ENCODE peak calls at places on chromosomes 7 and 10, in five cellular contexts. X is adrenal gland, S is ovary, V is heart right ventricle, R is lung. B is an unnamed sample.

GRCh38 chr10:116451956-116452720 is 24.5 kb downstream of the PNLIPRP3 start:
- DNase-seq in X (no peak), V (no peak), R (no peak), S (no peak), B (no peak)

GRCh38 chr10:17454181-17454800 is at the start of gene ST8SIA6:
- DNase-seq in X (peak; percentile 53), R (no peak), S (no peak), V (peak; percentile 34), B (peak; percentile 42)

GRCh38 chr7:20598479-20599419 is 16.7 kb upstream of the ABCB5 start:
- DNase-seq in X (no peak), R (no peak), S (no peak), V (no peak), B (no peak)

GRCh38 chr10:68154211-68154497 is 44.9 kb downstream of the MYPN start:
- DNase-seq in V (peak; percentile 49), S (peak; percentile 77), R (no peak), X (peak; percentile 80), B (peak; percentile 56)

GRCh38 chr7:105906690-105907089 is 30.3 kb upstream of the ATXN7L1 start:
- DNase-seq in R (no peak), V (peak; percentile 6), X (no peak), S (peak; percentile 41), B (no peak)

GRCh38 chr10:132524443-132525285 is 12.9 kb upstream of the INPP5A start:
- DNase-seq in V (peak; percentile 2), R (no peak), S (no peak), X (peak; percentile 12), B (peak; percentile 41)

GRCh38 chr7:123725586-123726171 is 23.1 kb downstream of the WASL start:
- DNase-seq in R (no peak), S (no peak), V (no peak), X (no peak), B (no peak)

GRCh38 chr10:126224967-126225671 is 163.2 kb downstream of the ADAM12 start:
- DNase-seq in V (no peak), S (no peak), R (no peak), X (no peak), B (no peak)

GRCh38 chr10:87752571-87752970 is 65.5 kb downstream of the ATAD1 start:
- DNase-seq in R (no peak), V (no peak), S (no peak), X (no peak), B (no peak)

GRCh38 chr10:116761883-116762282 is 19.5 kb upstream of the HSPA12A start:
- DNase-seq in R (no peak), S (no peak), V (no peak), X (no peak), B (peak; percentile 12)

GRCh38 chr7:104982773-104983619 is 31.0 kb upstream of the KMT2E start:
- DNase-seq in V (no peak), R (no peak), S (no peak), X (no peak), B (no peak)

GRCh38 chr10:44801383-44802327 is 109.5 kb upstream of the TMEM72 start:
- DNase-seq in R (peak; percentile 93), S (peak; percentile 66), X (peak; percentile 90), V (peak; percentile 91), B (peak; percentile 61)

GRCh38 chr10:25304606-25305005 is 129.8 kb downstream of the GPR158 start:
- DNase-seq in V (no peak), S (no peak), X (no peak), R (no peak), B (no peak)

GRCh38 chr10:64762861-64763260 is 1241.7 kb downstream of the REEP3 start:
- DNase-seq in V (no peak), R (no peak), X (no peak), S (no peak), B (no peak)

GRCh38 chr10:12279281-12279680 is 70.1 kb upstream of the CAMK1D start:
- DNase-seq in S (no peak), V (no peak), X (no peak), R (peak; percentile 48), B (no peak)

GRCh38 chr10:87760195-87760905 is 57.7 kb downstream of the ATAD1 start:
- DNase-seq in S (no peak), X (no peak), R (no peak), V (no peak), B (no peak)

GRCh38 chr10:3222068-3222467 is 49.5 kb upstream of the PITRM1 start:
- DNase-seq in R (no peak), X (no peak), V (no peak), S (no peak), B (no peak)

GRCh38 chr7:153381275-153382119 is 621.9 kb downstream of the ACTR3B start:
- DNase-seq in V (no peak), R (no peak), X (peak; percentile 38), S (no peak), B (peak; percentile 51)

GRCh38 chr7:151187409-151188251 is 580 bp upstream of the ASB10 start:
- DNase-seq in V (peak; percentile 62), R (no peak), S (no peak), X (no peak), B (peak; percentile 86)

GRCh38 chr7:151185762-151186639 is 1.0 kb downstream of the ASB10 start:
- DNase-seq in V (no peak), X (no peak), R (no peak), S (no peak), B (no peak)

GRCh38 chr7:151189038-151189437 is 2.0 kb upstream of the ASB10 start:
- DNase-seq in R (no peak), S (no peak), V (no peak), X (no peak), B (no peak)

GRCh38 chr7:151188252-151188542 is 1.1 kb upstream of the ASB10 start:
- DNase-seq in V (no peak), X (no peak), R (no peak), S (no peak), B (no peak)

GRCh38 chr7:151186640-151187408 is at the start of gene ASB10:
- DNase-seq in V (peak; percentile 51), R (no peak), S (no peak), X (no peak), B (peak; percentile 54)
- H3K27me3 ChIP-seq in V (no peaks in the 10 kb centered on the region), R (no peaks in the 10 kb centered on the region), S (no peaks in the 10 kb centered on the region), X (no peaks in the 10 kb centered on the region), B (no peaks in the 10 kb centered on the region)

GRCh38 chr10:118734477-118734876 is 20.3 kb downstream of the CACUL1 start:
- DNase-seq in X (no peak), R (no peak), V (no peak), S (no peak), B (no peak)

GRCh38 chr10:118732253-118733194 is 22.2 kb downstream of the CACUL1 start:
- DNase-seq in X (no peak), S (no peak), V (no peak), R (no peak), B (no peak)

GRCh38 chr10:118729200-118729599 is 25.6 kb downstream of the CACUL1 start:
- DNase-seq in S (no peak), V (no peak), X (no peak), R (no peak), B (no peak)

GRCh38 chr10:118729641-118730258 is 25.0 kb downstream of the CACUL1 start:
- DNase-seq in V (no peak), S (no peak), R (no peak), X (no peak), B (no peak)

DNA sequence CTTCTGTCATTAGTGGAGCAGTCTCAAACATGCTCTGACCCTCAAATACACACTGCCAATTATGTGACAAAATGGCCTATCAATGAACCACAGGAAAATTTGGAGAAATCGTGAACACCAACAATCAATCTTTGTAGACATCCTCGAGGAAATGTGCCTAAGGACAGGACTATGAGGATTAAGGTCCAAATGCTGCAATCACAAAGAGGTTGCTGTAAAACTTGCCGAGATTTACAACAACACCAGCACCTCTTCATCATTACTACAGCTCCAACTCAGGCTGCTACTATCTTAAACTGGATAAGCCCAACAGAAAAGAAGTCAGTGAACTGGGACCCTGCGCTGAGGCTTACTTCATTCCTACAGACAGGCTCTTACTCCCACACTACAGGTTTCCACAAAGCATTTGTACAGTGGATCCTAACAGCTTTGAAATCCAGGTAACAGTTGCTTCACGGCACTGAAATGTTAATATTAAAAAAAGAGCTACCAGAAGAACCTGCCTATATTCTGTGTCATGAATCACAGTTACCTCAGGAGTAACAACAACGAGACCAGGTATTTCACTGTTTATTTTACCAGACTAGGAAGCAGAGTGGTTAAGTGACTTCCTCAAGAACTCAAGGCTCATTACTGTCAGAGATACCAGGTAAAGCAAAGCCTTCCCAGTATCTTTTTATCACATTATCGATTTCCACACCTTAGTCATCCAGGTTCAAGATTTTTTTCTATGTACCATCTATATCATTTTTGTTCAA is 23.9 kb downstream of the CACUL1 start:
- DNase-seq in R (no peak), V (no peak), X (no peak), S (no peak), B (no peak)
- H3K4me1 ChIP-seq in R (no peaks in the 10 kb centered on the region), V (peaks cover 79% of the 10 kb centered on the region), X (peaks cover 83% of the 10 kb centered on the region), S (peaks cover 14% of the 10 kb centered on the region), B (peaks cover 91% of the 10 kb centered on the region)

GRCh38 chr7:31758770-31759169 is 71.8 kb downstream of the PPP1R17 start:
- DNase-seq in V (no peak), S (no peak), X (no peak), R (no peak), B (no peak)

GRCh38 chr7:31763548-31763947 is 76.5 kb downstream of the PPP1R17 start:
- DNase-seq in X (no peak), S (no peak), V (no peak), R (no peak), B (no peak)

GRCh38 chr7:31764457-31764856 is 77.4 kb downstream of the PPP1R17 start:
- DNase-seq in V (no peak), X (no peak), S (no peak), R (no peak), B (no peak)

GRCh38 chr7:31761646-31762045 is 74.6 kb downstream of the PPP1R17 start:
- DNase-seq in R (no peak), S (peak; percentile 11), V (peak; percentile 36), X (no peak), B (peak; percentile 24)
- H3K27me3 ChIP-seq in R (no peaks in the 10 kb centered on the region), S (no peaks in the 10 kb centered on the region), V (no peaks in the 10 kb centered on the region), X (no peaks in the 10 kb centered on the region), B (no peaks in the 10 kb centered on the region)

DNA sequence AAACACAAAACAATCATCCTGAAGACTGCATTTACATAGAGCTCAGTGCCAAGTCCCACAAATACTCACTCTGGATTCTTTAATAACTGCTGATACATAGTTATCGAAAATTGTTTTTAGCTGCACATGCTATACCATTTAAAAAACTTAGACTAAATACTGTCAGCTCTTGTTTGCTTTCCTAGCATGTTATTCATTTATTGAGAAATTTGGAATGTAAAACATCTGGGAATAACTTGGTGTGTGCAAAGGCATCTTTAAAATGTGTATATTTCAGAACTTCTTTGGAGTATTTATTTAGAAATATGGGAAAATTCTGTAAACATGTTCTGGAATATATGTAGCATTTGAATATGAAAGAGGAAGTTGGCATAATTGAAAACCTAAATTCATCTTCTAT is 119.6 kb downstream of the ARID5B start:
- DNase-seq in R (no peak), S (no peak), V (no peak), X (no peak), B (no peak)
- H3K4me1 ChIP-seq in R (no peaks in the 10 kb centered on the region), S (peaks cover 8% of the 10 kb centered on the region), V (peaks cover 76% of the 10 kb centered on the region), X (peaks cover 43% of the 10 kb centered on the region), B (peaks cover 47% of the 10 kb centered on the region)

GRCh38 chr7:140213684-140214074 is 36.9 kb upstream of the KDM7A start:
- DNase-seq in S (no peak), R (no peak), V (no peak), X (no peak), B (no peak)

GRCh38 chr7:140206963-140207362 is 30.2 kb upstream of the KDM7A start:
- DNase-seq in V (no peak), S (no peak), R (no peak), X (no peak), B (no peak)

GRCh38 chr7:140211698-140212097 is 34.9 kb upstream of the KDM7A start:
- DNase-seq in V (no peak), S (no peak), R (no peak), X (no peak), B (no peak)

GRCh38 chr7:140212100-140212881 is 35.5 kb upstream of the KDM7A start:
- DNase-seq in V (no peak), R (no peak), S (no peak), X (no peak), B (no peak)

GRCh38 chr7:140209866-140210609 is 33.3 kb upstream of the KDM7A start:
- DNase-seq in V (no peak), R (peak; percentile 33), S (no peak), X (no peak), B (no peak)
- H3K27me3 ChIP-seq in V (no peaks in the 10 kb centered on the region), R (no peaks in the 10 kb centered on the region), S (no peaks in the 10 kb centered on the region), X (no peaks in the 10 kb centered on the region), B (no peaks in the 10 kb centered on the region)

B was measured in psoas muscle.